ENCODE peak calls at places on chromosomes 6 and 20, in eight cellular contexts. O, L, X, I, F, D, P and U are unnamed samples.

GRCh38 chr20:63754008-63754407 is 14.4 kb downstream of the SLC2A4RG start:
- DNase-seq in O (no peak), L (no peak), X (no peak), I (no peak), F (no peak), D (no peak), P (no peak), U (no peak)

GRCh38 chr6:3244003-3244831 is 14.5 kb upstream of the PSMG4 start:
- DNase-seq in O (no peak), L (no peak), X (no peak), I (no peak), F (no peak), D (no peak), P (peak; percentile 17), U (no peak)

GRCh38 chr6:6560909-6561308 is 27.6 kb upstream of the LY86 start:
- DNase-seq in O (no peak), L (no peak), X (no peak), I (no peak), F (no peak), D (no peak), P (peak; percentile 45), U (peak; percentile 18)

GRCh38 chr6:30044630-30045029 is 16.4 kb upstream of the POLR1H start:
- DNase-seq in O (no peak), L (no peak), X (no peak), I (no peak), F (no peak), D (no peak), P (peak; percentile 60), U (no peak)

GRCh38 chr6:98871057-98871456 is 36.7 kb downstream of the POU3F2 start:
- DNase-seq in O (peak; percentile 6), L (no peak), X (no peak), I (no peak), F (no peak), D (peak; percentile 51), P (peak; percentile 50), U (peak; percentile 91)

GRCh38 chr6:119333707-119334295 is 15.8 kb downstream of the MAN1A1 start:
- DNase-seq in O (no peak), L (no peak), X (no peak), I (no peak), F (no peak), D (no peak), P (peak; percentile 54), U (peak; percentile 50)

GRCh38 chr6:73879466-73879865 is 183.5 kb downstream of the CD109 start:
- DNase-seq in O (no peak), L (no peak), X (no peak), I (no peak), F (no peak), D (no peak), P (no peak), U (no peak)

GRCh38 chr6:134868812-134869211 is 81.1 kb downstream of the ALDH8A1 start:
- DNase-seq in O (no peak), L (no peak), X (no peak), I (no peak), F (no peak), D (no peak), P (no peak), U (no peak)

GRCh38 chr6:168124921-168125320 is 45.9 kb upstream of the FRMD1 start:
- DNase-seq in O (no peak), L (no peak), X (no peak), I (no peak), F (no peak), D (no peak), P (no peak), U (no peak)

GRCh38 chr6:166686317-166686716 is 59.3 kb upstream of the RPS6KA2 start:
- DNase-seq in O (no peak), L (no peak), X (no peak), I (no peak), F (no peak), D (no peak), P (no peak), U (no peak)

GRCh38 chr6:125273965-125274364 is 27.8 kb downstream of the HDDC2 start:
- DNase-seq in O (peak; percentile 93), L (no peak), X (no peak), I (no peak), F (no peak), D (peak; percentile 40), P (peak; percentile 94), U (peak; percentile 97)

GRCh38 chr6:155212616-155213380 is 51.0 kb upstream of the CLDN20 start:
- DNase-seq in O (no peak), L (no peak), X (no peak), I (no peak), F (no peak), D (no peak), P (peak; percentile 20), U (no peak)

GRCh38 chr20:57835462-57836455 is 125.9 kb upstream of the PMEPA1 start:
- DNase-seq in O (no peak), L (no peak), X (no peak), I (no peak), F (peak; percentile 42), D (no peak), P (no peak), U (no peak)

GRCh38 chr6:26327450-26328264 is 37.3 kb upstream of the BTN3A2 start:
- DNase-seq in O (no peak), L (no peak), X (peak; percentile 85), I (peak; percentile 41), F (peak; percentile 83), D (peak; percentile 43), P (peak; percentile 70), U (peak; percentile 61)

GRCh38 chr6:132820629-132821381 is 6.4 kb downstream of the RPS12 start:
- DNase-seq in O (no peak), L (no peak), X (no peak), I (no peak), F (no peak), D (no peak), P (peak; percentile 33), U (no peak)